ENCODE peak calls at places on chromosomes 11 and 22, in eight cellular contexts. W, G, H, L, J, T, F and B are unnamed samples.
A peak's percentile ranks its signal among the peaks of the same experiment; 100 is the strongest.

GRCh38 chr22:39946571-39947407 is 13.4 kb upstream of the TMA7B start:
- DNase-seq in W (peak; percentile 82), G (no peak), H (no peak), L (no peak), J (no peak), T (no peak), F (no peak), B (no peak)

GRCh38 chr11:57255618-57256017 is 18.6 kb upstream of the APLNR start:
- DNase-seq in W (no peak), G (no peak), H (no peak), L (no peak), J (no peak), T (no peak), F (no peak), B (no peak)

GRCh38 chr22:20464096-20464614 is 26.5 kb upstream of the SCARF2 start:
- DNase-seq in W (peak; percentile 52), G (no peak), H (no peak), L (no peak), J (no peak), T (no peak), F (no peak), B (no peak)

GRCh38 chr22:43230983-43231723 is 44.2 kb upstream of the TTLL12 start:
- DNase-seq in W (peak; percentile 70), G (peak; percentile 66), H (no peak), L (no peak), J (no peak), T (peak; percentile 48), F (peak; percentile 34), B (no peak)

GRCh38 chr11:58622344-58622743 is at the start of gene CNTF:
- DNase-seq in W (no peak), G (no peak), H (no peak), L (no peak), J (no peak), T (peak; percentile 19), F (no peak), B (no peak)

GRCh38 chr11:8814923-8815240 is 96.1 kb upstream of the AKIP1 start:
- DNase-seq in W (no peak), G (no peak), H (no peak), L (no peak), J (no peak), T (no peak), F (no peak), B (no peak)

GRCh38 chr22:46829140-46829891 is 66.9 kb downstream of the TBC1D22A start:
- DNase-seq in W (no peak), G (no peak), H (no peak), L (no peak), J (no peak), T (peak; percentile 91), F (no peak), B (peak; percentile 56)

GRCh38 chr11:111845256-111846028 is 25.9 kb downstream of the ALG9 start:
- DNase-seq in W (no peak), G (no peak), H (no peak), L (no peak), J (no peak), T (peak; percentile 62), F (no peak), B (no peak)

GRCh38 chr11:62388999-62389398 is 29.8 kb upstream of the SCGB1A1 start:
- DNase-seq in W (no peak), G (no peak), H (no peak), L (no peak), J (no peak), T (no peak), F (no peak), B (no peak)

DNA sequence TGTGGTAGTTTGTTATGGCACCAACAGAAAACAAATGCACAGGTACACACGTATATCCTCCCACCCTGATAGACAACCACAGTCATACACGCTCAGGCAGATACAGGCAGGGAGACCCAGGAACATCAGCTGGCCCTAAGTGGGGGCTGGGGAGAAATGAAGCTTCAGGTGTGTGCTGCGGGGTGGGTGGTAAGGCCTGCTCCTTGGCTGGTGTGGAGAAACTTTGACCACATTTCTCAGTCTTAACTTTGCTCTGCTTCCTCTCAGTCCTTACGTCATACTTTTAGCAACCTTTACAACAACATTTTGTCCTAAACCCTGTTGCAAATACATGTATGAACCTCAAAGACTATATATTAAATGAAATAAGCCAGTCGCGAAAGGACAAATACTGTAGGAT is 6.7 kb upstream of the ANAPC15 start:
- DNase-seq in W (no peak), G (no peak), H (no peak), L (no peak), J (no peak), T (no peak), F (no peak), B (no peak)
- H3K4me3 ChIP-seq in W (no peak overlapping the region), G (no peak overlapping the region), H (no peak overlapping the region), L (no peak overlapping the region), J (no peak overlapping the region), T (no peak overlapping the region), F (no peak overlapping the region), B (no peak overlapping the region)

GRCh38 chr11:17782938-17783337 is 48.4 kb downstream of the KCNC1 start:
- DNase-seq in W (no peak), G (no peak), H (no peak), L (no peak), J (no peak), T (no peak), F (no peak), B (no peak)

GRCh38 chr11:17783878-17784277 is 49.3 kb downstream of the KCNC1 start:
- DNase-seq in W (no peak), G (no peak), H (no peak), L (no peak), J (peak; percentile 17), T (no peak), F (no peak), B (no peak)

GRCh38 chr11:17790453-17790852 is 55.9 kb downstream of the KCNC1 start:
- DNase-seq in W (no peak), G (no peak), H (no peak), L (no peak), J (no peak), T (peak; percentile 20), F (no peak), B (no peak)

GRCh38 chr11:17788084-17788483 is 53.5 kb downstream of the KCNC1 start:
- DNase-seq in W (no peak), G (no peak), H (no peak), L (no peak), J (no peak), T (no peak), F (no peak), B (no peak)

DNA sequence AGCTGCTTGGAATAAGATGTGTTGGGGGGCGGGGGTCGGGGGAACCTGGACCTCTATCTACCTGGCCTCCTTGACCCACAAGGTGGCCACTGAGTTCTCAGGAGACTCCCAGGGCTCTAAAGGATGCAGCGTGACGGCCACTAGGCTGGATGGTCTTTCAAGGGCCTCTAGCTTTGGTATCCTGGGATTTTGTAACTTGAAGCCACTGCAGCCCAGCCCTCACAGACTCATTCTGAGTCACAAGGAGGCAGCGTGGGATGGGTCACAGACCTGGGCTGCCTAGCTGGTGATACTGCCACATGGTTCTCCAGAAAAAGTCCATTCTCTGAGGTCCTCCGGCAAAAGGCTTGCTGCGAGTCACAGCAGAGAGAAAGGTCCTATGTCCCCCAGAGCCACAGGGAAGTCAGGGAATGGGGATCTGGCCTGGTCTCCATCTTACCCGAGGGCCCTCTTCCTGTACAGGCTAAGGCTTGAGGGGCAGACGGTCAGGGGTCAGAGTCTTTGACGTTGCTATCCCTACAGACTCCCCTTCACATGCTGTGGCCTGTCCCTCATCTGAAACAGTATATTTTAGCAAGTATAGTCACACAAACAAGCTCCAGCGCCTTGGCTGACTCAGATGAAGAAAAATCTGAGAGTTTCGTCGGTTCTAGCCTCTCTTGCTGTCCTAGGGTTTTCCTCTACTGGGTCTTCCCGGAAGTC is 52.4 kb downstream of the KCNC1 start:
- DNase-seq in W (no peak), G (no peak), H (no peak), L (no peak), J (no peak), T (peak; percentile 15), F (no peak), B (no peak)
- TF ChIP-seq CTCF in W (no peak), G (no peak), H (no peak), L (no peak), J (no peak), T (no peak), F (no peak), B (no peak)

GRCh38 chr11:19646921-19647320 is 65.7 kb upstream of the NAV2 start:
- DNase-seq in W (no peak), G (no peak), H (no peak), L (no peak), J (no peak), T (peak; percentile 93), F (no peak), B (peak; percentile 64)
- H3K27ac ChIP-seq in W (no peak overlapping the region), G (no peak overlapping the region), H (no peak overlapping the region), L (no peak overlapping the region), J (no peak overlapping the region), T (no peak overlapping the region), F (no peak overlapping the region), B (no peak overlapping the region)

GRCh38 chr11:18785416-18785815 is 6.2 kb downstream of the PTPN5 start:
- DNase-seq in W (no peak), G (no peak), H (no peak), L (no peak), J (peak; percentile 2), T (no peak), F (no peak), B (no peak)
- H3K4me3 ChIP-seq in W (no peak overlapping the region), G (no peak overlapping the region), H (no peak overlapping the region), L (no peak overlapping the region), J (no peak overlapping the region), T (no peak overlapping the region), F (no peak overlapping the region), B (no peak overlapping the region)

DNA sequence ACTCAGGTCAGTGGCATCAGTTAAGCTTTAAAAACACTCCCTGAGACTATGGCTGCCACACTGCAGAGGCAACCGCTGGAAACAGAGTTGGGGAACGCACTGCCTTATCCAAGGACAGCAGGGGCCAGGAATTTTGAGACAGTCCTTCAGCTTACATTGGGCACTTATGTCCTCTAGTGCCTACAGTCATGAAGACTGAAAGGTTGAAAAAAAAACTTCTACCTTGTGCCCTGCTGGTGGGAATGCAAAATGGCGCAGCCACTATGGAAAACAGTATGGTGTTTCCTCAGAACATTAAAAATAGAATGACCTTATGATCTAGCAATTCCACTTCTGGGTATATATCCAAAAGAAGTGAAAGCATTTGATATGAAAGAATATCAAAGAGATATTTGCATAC is 19.6 kb downstream of the DKK3 start:
- DNase-seq in W (no peak), G (no peak), H (no peak), L (no peak), J (no peak), T (no peak), F (no peak), B (no peak)
- TF ChIP-seq CTCF in W (no peak), G (no peak), H (no peak), L (no peak), J (no peak), T (peak; percentile 20), F (peak; percentile 35), B (no peak)